ENCODE peak calls at places on chromosomes 7 and 10, in seven cellular contexts. One of them, this sample, is unnamed.

GRCh38 chr10:18984531-18984930 is 64.1 kb upstream of the MALRD1 start:
- DNase-seq in transverse colon: no peak
- DNase-seq in left ventricle myocardium inferior: no peak
- DNase-seq in pancreas: no peak
- DNase-seq in RWPE1: no peak
- DNase-seq in GM23248: no peak
- DNase-seq in AG04450: no peak
- DNase-seq in this sample: no peak

GRCh38 chr7:134300988-134301387 is 15.7 kb downstream of the SLC35B4 start:
- DNase-seq in transverse colon: no peak
- DNase-seq in left ventricle myocardium inferior: no peak
- DNase-seq in pancreas: no peak
- DNase-seq in RWPE1: no peak
- DNase-seq in GM23248: no peak
- DNase-seq in AG04450: no peak
- DNase-seq in this sample: no peak

GRCh38 chr10:79165068-79165467 is 96.3 kb downstream of the ZMIZ1 start:
- DNase-seq in transverse colon: no peak
- DNase-seq in left ventricle myocardium inferior: no peak
- DNase-seq in pancreas: no peak
- DNase-seq in RWPE1: no peak
- DNase-seq in GM23248: peak; percentile 33
- DNase-seq in AG04450: no peak
- DNase-seq in this sample: no peak

GRCh38 chr10:60663850-60664249 is 114.4 kb upstream of the CDK1 start:
- DNase-seq in transverse colon: no peak
- DNase-seq in left ventricle myocardium inferior: no peak
- DNase-seq in pancreas: no peak
- DNase-seq in RWPE1: no peak
- DNase-seq in GM23248: no peak
- DNase-seq in AG04450: no peak
- DNase-seq in this sample: no peak

GRCh38 chr7:20241491-20242261 is 24.5 kb upstream of the MACC1 start:
- DNase-seq in transverse colon: no peak
- DNase-seq in left ventricle myocardium inferior: no peak
- DNase-seq in pancreas: no peak
- DNase-seq in RWPE1: peak; percentile 43
- DNase-seq in GM23248: peak; percentile 77
- DNase-seq in AG04450: no peak
- DNase-seq in this sample: peak; percentile 74

GRCh38 chr10:86217386-86218080 is 149.1 kb downstream of the GRID1 start:
- DNase-seq in transverse colon: no peak
- DNase-seq in left ventricle myocardium inferior: no peak
- DNase-seq in pancreas: no peak
- DNase-seq in RWPE1: no peak
- DNase-seq in GM23248: no peak
- DNase-seq in AG04450: no peak
- DNase-seq in this sample: no peak

GRCh38 chr7:43834463-43835251 is 34.7 kb downstream of the MRPS24 start:
- DNase-seq in transverse colon: no peak
- DNase-seq in left ventricle myocardium inferior: no peak
- DNase-seq in pancreas: no peak
- DNase-seq in RWPE1: no peak
- DNase-seq in GM23248: peak; percentile 25
- DNase-seq in AG04450: no peak
- DNase-seq in this sample: no peak

GRCh38 chr10:77179015-77179695 is 458.5 kb downstream of the KCNMA1 start:
- DNase-seq in transverse colon: peak; percentile 33
- DNase-seq in left ventricle myocardium inferior: no peak
- DNase-seq in pancreas: no peak
- DNase-seq in RWPE1: peak; percentile 74
- DNase-seq in GM23248: peak; percentile 94
- DNase-seq in AG04450: peak; percentile 80
- DNase-seq in this sample: no peak

GRCh38 chr7:67842571-67842970 is 845.9 kb downstream of the TYW1 start:
- DNase-seq in transverse colon: no peak
- DNase-seq in left ventricle myocardium inferior: no peak
- DNase-seq in pancreas: no peak
- DNase-seq in RWPE1: no peak
- DNase-seq in GM23248: peak; percentile 1
- DNase-seq in AG04450: no peak
- DNase-seq in this sample: no peak

GRCh38 chr10:49633327-49634045 is 19.6 kb downstream of the CHAT start:
- DNase-seq in transverse colon: peak; percentile 1
- DNase-seq in left ventricle myocardium inferior: no peak
- DNase-seq in pancreas: no peak
- DNase-seq in RWPE1: no peak
- DNase-seq in GM23248: no peak
- DNase-seq in AG04450: no peak
- DNase-seq in this sample: no peak

GRCh38 chr10:13924020-13924725 is 337.4 kb downstream of the PRPF18 start:
- DNase-seq in transverse colon: no peak
- DNase-seq in left ventricle myocardium inferior: no peak
- DNase-seq in pancreas: no peak
- DNase-seq in RWPE1: peak; percentile 21
- DNase-seq in GM23248: peak; percentile 96
- DNase-seq in AG04450: peak; percentile 86
- DNase-seq in this sample: peak; percentile 18

GRCh38 chr7:157612664-157613561 is 276.1 kb downstream of the DNAJB6 start:
- DNase-seq in transverse colon: peak; percentile 43
- DNase-seq in left ventricle myocardium inferior: peak; percentile 40
- DNase-seq in pancreas: no peak
- DNase-seq in RWPE1: no peak
- DNase-seq in GM23248: no peak
- DNase-seq in AG04450: no peak
- DNase-seq in this sample: no peak

GRCh38 chr7:47493971-47494370 is 87.9 kb downstream of the TNS3 start:
- DNase-seq in transverse colon: no peak
- DNase-seq in left ventricle myocardium inferior: no peak
- DNase-seq in pancreas: no peak
- DNase-seq in RWPE1: peak; percentile 53
- DNase-seq in GM23248: peak; percentile 24
- DNase-seq in AG04450: no peak
- DNase-seq in this sample: no peak

GRCh38 chr10:1665681-1666080 is 71.6 kb downstream of the ADARB2 start:
- DNase-seq in transverse colon: no peak
- DNase-seq in left ventricle myocardium inferior: no peak
- DNase-seq in pancreas: no peak
- DNase-seq in RWPE1: no peak
- DNase-seq in GM23248: no peak
- DNase-seq in AG04450: no peak
- DNase-seq in this sample: no peak

GRCh38 chr7:100483728-100484635 is at the start of gene NYAP1:
- DNase-seq in transverse colon: peak; percentile 72
- DNase-seq in left ventricle myocardium inferior: peak; percentile 55
- DNase-seq in pancreas: peak; percentile 53
- DNase-seq in RWPE1: peak; percentile 40
- DNase-seq in GM23248: no peak
- DNase-seq in AG04450: no peak
- DNase-seq in this sample: no peak

GRCh38 chr7:150408393-150409299 is 29.5 kb downstream of the ZNF775 start:
- DNase-seq in transverse colon: peak; percentile 11
- DNase-seq in left ventricle myocardium inferior: no peak
- DNase-seq in pancreas: no peak
- DNase-seq in RWPE1: no peak
- DNase-seq in GM23248: no peak
- DNase-seq in AG04450: no peak
- DNase-seq in this sample: no peak

GRCh38 chr10:100988166-100988565 is 823 bp downstream of the TWNK start:
- DNase-seq in transverse colon: no peak
- DNase-seq in left ventricle myocardium inferior: no peak
- DNase-seq in pancreas: no peak
- DNase-seq in RWPE1: no peak
- DNase-seq in GM23248: no peak
- DNase-seq in AG04450: no peak
- DNase-seq in this sample: no peak
- H3K27ac ChIP-seq in transverse colon: no peak overlapping the region
- H3K27ac ChIP-seq in left ventricle myocardium inferior: no peak overlapping the region
- H3K27ac ChIP-seq in pancreas: no peak overlapping the region
- H3K27ac ChIP-seq in RWPE1: peak overlapping the region; percentile 18
- H3K27ac ChIP-seq in GM23248: no peak overlapping the region
- H3K27ac ChIP-seq in AG04450: no peak overlapping the region
- H3K27ac ChIP-seq in this sample: no peak overlapping the region

GRCh38 chr7:117781707-117782106 is 91.5 kb downstream of the CTTNBP2 start:
- DNase-seq in transverse colon: no peak
- DNase-seq in left ventricle myocardium inferior: no peak
- DNase-seq in pancreas: no peak
- DNase-seq in RWPE1: no peak
- DNase-seq in GM23248: no peak
- DNase-seq in AG04450: no peak
- DNase-seq in this sample: no peak
- H3K27ac ChIP-seq in transverse colon: no peak overlapping the region
- H3K27ac ChIP-seq in left ventricle myocardium inferior: no peak overlapping the region
- H3K27ac ChIP-seq in pancreas: no peak overlapping the region
- H3K27ac ChIP-seq in RWPE1: no peak overlapping the region
- H3K27ac ChIP-seq in GM23248: no peak overlapping the region
- H3K27ac ChIP-seq in AG04450: no peak overlapping the region
- H3K27ac ChIP-seq in this sample: no peak overlapping the region

GRCh38 chr10:84373000-84373399 is 44.6 kb downstream of the CCSER2 start:
- DNase-seq in transverse colon: no peak
- DNase-seq in left ventricle myocardium inferior: no peak
- DNase-seq in pancreas: no peak
- DNase-seq in RWPE1: no peak
- DNase-seq in GM23248: no peak
- DNase-seq in AG04450: no peak
- DNase-seq in this sample: no peak

GRCh38 chr10:84375881-84376280 is 47.5 kb downstream of the CCSER2 start:
- DNase-seq in transverse colon: no peak
- DNase-seq in left ventricle myocardium inferior: no peak
- DNase-seq in pancreas: no peak
- DNase-seq in RWPE1: no peak
- DNase-seq in GM23248: no peak
- DNase-seq in AG04450: no peak
- DNase-seq in this sample: no peak

GRCh38 chr10:84370268-84370667 is 41.9 kb downstream of the CCSER2 start:
- DNase-seq in transverse colon: no peak
- DNase-seq in left ventricle myocardium inferior: no peak
- DNase-seq in pancreas: no peak
- DNase-seq in RWPE1: no peak
- DNase-seq in GM23248: no peak
- DNase-seq in AG04450: no peak
- DNase-seq in this sample: no peak

GRCh38 chr10:84371944-84372343 is 43.6 kb downstream of the CCSER2 start:
- DNase-seq in transverse colon: no peak
- DNase-seq in left ventricle myocardium inferior: no peak
- DNase-seq in pancreas: no peak
- DNase-seq in RWPE1: no peak
- DNase-seq in GM23248: no peak
- DNase-seq in AG04450: no peak
- DNase-seq in this sample: no peak

DNA sequence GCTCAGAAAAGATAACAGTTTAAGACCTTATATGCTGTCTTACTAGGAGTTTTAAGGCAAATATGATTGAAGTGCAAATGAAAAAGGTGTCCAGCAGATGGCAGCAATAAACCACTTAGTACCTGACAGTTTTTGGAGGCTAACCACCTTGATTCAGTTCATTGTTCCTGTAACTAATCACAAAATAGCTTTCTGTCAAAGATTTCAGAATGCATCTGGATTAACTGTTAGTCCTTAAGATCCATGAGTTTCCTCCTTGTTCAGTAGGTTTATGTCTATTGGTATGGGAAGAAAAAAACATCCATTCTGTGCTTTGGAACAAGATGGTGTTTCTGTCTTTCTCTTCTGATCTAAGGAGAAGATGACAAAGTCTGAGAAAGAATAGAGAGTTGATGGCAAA is 46.6 kb downstream of the CCSER2 start:
- DNase-seq in transverse colon: no peak
- DNase-seq in left ventricle myocardium inferior: no peak
- DNase-seq in pancreas: peak; percentile 4
- DNase-seq in RWPE1: peak; percentile 41
- DNase-seq in GM23248: peak; percentile 65
- DNase-seq in AG04450: peak; percentile 34
- DNase-seq in this sample: no peak
- H3K27ac ChIP-seq in transverse colon: no peak overlapping the region
- H3K27ac ChIP-seq in left ventricle myocardium inferior: no peak overlapping the region
- H3K27ac ChIP-seq in pancreas: no peak overlapping the region
- H3K27ac ChIP-seq in RWPE1: no peak overlapping the region
- H3K27ac ChIP-seq in GM23248: no peak overlapping the region
- H3K27ac ChIP-seq in AG04450: no peak overlapping the region
- H3K27ac ChIP-seq in this sample: no peak overlapping the region

GRCh38 chr7:128886391-128887168 is 23.9 kb downstream of the ATP6V1F start:
- DNase-seq in transverse colon: no peak
- DNase-seq in left ventricle myocardium inferior: no peak
- DNase-seq in pancreas: no peak
- DNase-seq in RWPE1: no peak
- DNase-seq in GM23248: no peak
- DNase-seq in AG04450: no peak
- DNase-seq in this sample: no peak

GRCh38 chr7:128889121-128889520 is 21.4 kb downstream of the KCP start:
- DNase-seq in transverse colon: no peak
- DNase-seq in left ventricle myocardium inferior: no peak
- DNase-seq in pancreas: no peak
- DNase-seq in RWPE1: peak; percentile 58
- DNase-seq in GM23248: peak; percentile 38
- DNase-seq in AG04450: no peak
- DNase-seq in this sample: no peak

GRCh38 chr7:128887169-128888038 is 23.1 kb downstream of the KCP start:
- DNase-seq in transverse colon: no peak
- DNase-seq in left ventricle myocardium inferior: no peak
- DNase-seq in pancreas: no peak
- DNase-seq in RWPE1: no peak
- DNase-seq in GM23248: no peak
- DNase-seq in AG04450: no peak
- DNase-seq in this sample: no peak

GRCh38 chr7:128888756-128889095 is 21.8 kb downstream of the KCP start:
- DNase-seq in transverse colon: no peak
- DNase-seq in left ventricle myocardium inferior: no peak
- DNase-seq in pancreas: no peak
- DNase-seq in RWPE1: no peak
- DNase-seq in GM23248: no peak
- DNase-seq in AG04450: no peak
- DNase-seq in this sample: no peak

GRCh38 chr7:128888039-128888755 is 22.3 kb downstream of the KCP start:
- DNase-seq in transverse colon: no peak
- DNase-seq in left ventricle myocardium inferior: no peak
- DNase-seq in pancreas: no peak
- DNase-seq in RWPE1: no peak
- DNase-seq in GM23248: no peak
- DNase-seq in AG04450: no peak
- DNase-seq in this sample: no peak
- H3K27ac ChIP-seq in transverse colon: no peak overlapping the region
- H3K27ac ChIP-seq in left ventricle myocardium inferior: no peak overlapping the region
- H3K27ac ChIP-seq in pancreas: no peak overlapping the region
- H3K27ac ChIP-seq in RWPE1: peak overlapping the region; percentile 64
- H3K27ac ChIP-seq in GM23248: no peak overlapping the region
- H3K27ac ChIP-seq in AG04450: no peak overlapping the region
- H3K27ac ChIP-seq in this sample: no peak overlapping the region

DNA sequence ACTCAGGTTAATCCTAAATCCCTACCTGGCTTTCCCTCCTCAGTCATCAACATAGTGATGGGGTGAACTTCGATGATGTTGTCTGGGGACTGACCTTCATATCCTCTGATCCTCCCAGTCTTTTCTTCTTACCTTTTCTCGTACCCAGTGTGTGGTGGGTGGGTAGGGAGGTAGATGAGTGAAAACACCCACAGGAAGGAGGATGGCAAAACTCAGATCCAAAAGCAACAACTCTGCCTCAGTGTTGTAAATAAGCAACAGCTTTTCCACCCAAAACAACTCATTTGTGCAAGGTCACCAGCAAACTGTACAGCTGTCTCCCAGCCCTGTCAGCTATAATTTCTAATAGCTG is 38.6 kb downstream of the VOPP1 start:
- DNase-seq in transverse colon: no peak
- DNase-seq in left ventricle myocardium inferior: no peak
- DNase-seq in pancreas: no peak
- DNase-seq in RWPE1: no peak
- DNase-seq in GM23248: no peak
- DNase-seq in AG04450: no peak
- DNase-seq in this sample: no peak
- H3K27ac ChIP-seq in transverse colon: peak overlapping the region; percentile 71
- H3K27ac ChIP-seq in left ventricle myocardium inferior: peak overlapping the region; percentile 40
- H3K27ac ChIP-seq in pancreas: peak overlapping the region; percentile 3
- H3K27ac ChIP-seq in RWPE1: no peak overlapping the region
- H3K27ac ChIP-seq in GM23248: peak overlapping the region; percentile 6
- H3K27ac ChIP-seq in AG04450: peak overlapping the region; percentile 75
- H3K27ac ChIP-seq in this sample: peak overlapping the region; percentile 32